ENCODE peak calls at places on chromosomes 1 and 21, in eight cellular contexts. N, V, E, T, H, J, G and K are unnamed samples.

GRCh38 chr1:25579241-25579946 is 36.0 kb downstream of the LDLRAP1 start:
- DNase-seq in T (no peak), J (no peak), N (no peak), H (no peak), E (no peak), G (no peak), V (no peak), K (no peak)

GRCh38 chr1:165207774-165208359 is 148.6 kb downstream of the LMX1A start:
- DNase-seq in V (no peak), H (no peak), E (no peak), J (no peak), T (no peak), G (no peak), N (no peak), K (no peak)

GRCh38 chr21:46424621-46425020 is 34.1 kb upstream of the DIP2A start:
- DNase-seq in N (no peak), V (no peak), G (no peak), E (no peak), H (no peak), J (no peak), T (no peak), K (peak)

GRCh38 chr1:234684854-234685253 is 74.9 kb upstream of the IRF2BP2 start:
- DNase-seq in T (no peak), H (no peak), N (no peak), V (no peak), G (no peak), E (peak), J (no peak), K (no peak)

GRCh38 chr1:41363632-41364320 is 2.5 kb downstream of the FOXO6 start:
- DNase-seq in N (no peak), E (no peak), T (no peak), G (no peak), J (no peak), V (no peak), H (no peak), K (no peak)

GRCh38 chr1:13828454-13829151 is 128.6 kb downstream of the PRDM2 start:
- DNase-seq in H (peak), T (peak), G (no peak), N (peak), V (no peak), E (no peak), J (no peak), K (no peak)

GRCh38 chr1:186574951-186575747 is 105.1 kb downstream of the PTGS2 start:
- DNase-seq in T (no peak), V (no peak), G (peak), E (peak), J (no peak), H (no peak), N (no peak), K (no peak)

GRCh38 chr1:9823693-9823942 is 147 bp downstream of the CLSTN1 start:
- DNase-seq in G (no peak), H (no peak), J (no peak), V (no peak), N (no peak), E (no peak), T (no peak), K (no peak)

GRCh38 chr1:60068393-60069045 is 5.1 kb downstream of the C1orf87 start:
- DNase-seq in V (no peak), J (no peak), H (no peak), E (peak), N (no peak), T (no peak), G (peak), K (no peak)

GRCh38 chr1:234858722-234859121 is 248.7 kb upstream of the IRF2BP2 start:
- DNase-seq in V (no peak), T (no peak), J (no peak), E (no peak), G (no peak), H (no peak), N (no peak), K (no peak)

GRCh38 chr1:156435551-156436318 is 64.8 kb downstream of the MEF2D start:
- DNase-seq in J (no peak), H (no peak), V (no peak), N (peak), G (no peak), T (no peak), E (no peak), K (no peak)

GRCh38 chr1:221714227-221715116 is 27.4 kb downstream of the DUSP10 start:
- DNase-seq in V (no peak), N (no peak), H (peak), J (no peak), E (no peak), G (no peak), T (no peak), K (no peak)

GRCh38 chr1:46409063-46409372 is 14.9 kb downstream of the FAAH start:
- DNase-seq in E (no peak), H (no peak), G (no peak), N (no peak), V (no peak), J (no peak), T (no peak), K (no peak)

GRCh38 chr1:203148127-203148526 is 20.6 kb downstream of the ADORA1 start:
- DNase-seq in G (no peak), H (peak), T (no peak), E (no peak), V (no peak), N (no peak), J (no peak), K (no peak)

GRCh38 chr1:161054805-161055204 is 9.0 kb upstream of the USF1 start:
- DNase-seq in V (no peak), J (no peak), N (no peak), G (no peak), H (no peak), T (no peak), E (no peak), K (no peak)

GRCh38 chr1:75712306-75712705 is 12.2 kb upstream of the ACADM start:
- DNase-seq in G (no peak), V (no peak), T (no peak), J (no peak), N (no peak), E (peak), H (peak), K (no peak)

GRCh38 chr1:39262802-39263201 is 58.3 kb downstream of the MACF1 start:
- DNase-seq in H (no peak), E (no peak), T (no peak), G (no peak), J (no peak), V (no peak), N (no peak), K (no peak)

GRCh38 chr1:32500387-32501209 is 35.7 kb downstream of the ZBTB8B start:
- DNase-seq in N (peak), V (peak), T (peak), J (peak), E (peak), H (peak), G (no peak), K (no peak)

GRCh38 chr1:154483941-154484803 is 17.8 kb upstream of the TDRD10 start:
- DNase-seq in V (no peak), J (no peak), H (no peak), N (no peak), G (no peak), T (peak), E (peak), K (no peak)

GRCh38 chr1:34740161-34740875 is 14.5 kb upstream of the GJB5 start:
- DNase-seq in N (no peak), J (no peak), V (no peak), G (no peak), T (no peak), E (no peak), H (no peak), K (no peak)

GRCh38 chr1:189654906-189655305 is 822.8 kb downstream of the BRINP3 start:
- DNase-seq in G (no peak), T (peak), E (peak), J (no peak), N (no peak), V (no peak), H (no peak), K (no peak)

GRCh38 chr1:184078564-184079107 is 27.1 kb downstream of the TSEN15 start:
- DNase-seq in H (peak), E (no peak), G (no peak), J (no peak), N (no peak), T (no peak), V (no peak), K (no peak)

GRCh38 chr1:205920159-205920558 is 23.1 kb downstream of the SLC26A9 start:
- DNase-seq in J (no peak), E (no peak), N (no peak), V (no peak), H (peak), G (no peak), T (no peak), K (no peak)

GRCh38 chr1:64941466-64942117 is 24.8 kb downstream of the JAK1 start:
- DNase-seq in E (no peak), H (no peak), T (no peak), N (no peak), V (no peak), J (no peak), G (no peak), K (no peak)

GRCh38 chr21:16587671-16588379 is 858.0 kb downstream of the USP25 start:
- DNase-seq in N (no peak), E (peak), T (peak), V (peak), J (no peak), H (no peak), G (peak), K (no peak)